ENCODE peak calls at places on chromosomes 4 and X, in nine cellular contexts. I is activated CD8-positive, alpha-beta memory T cell treated with anti-CD3 and anti-CD28 coated beads for 24 hours; A is left cardiac atrium; G is AG08395; C is HT-29; H is head of caudate nucleus; P is BJ; J is OCI-LY7; R is ureter. W is an unnamed sample.

GRCh38 chrX:2628751-2629315 is 62.3 kb upstream of the CD99 start:
- DNase-seq in I (no peak), A (no peak), G (no peak), C (peak), H (no peak), P (no peak), J (peak), R (no peak), W (no peak)

GRCh38 chrX:39688576-39689373 is 409.0 kb downstream of the BCOR start:
- DNase-seq in I (peak), A (peak), G (peak), C (peak), H (peak), P (no peak), J (no peak), R (no peak), W (peak)

GRCh38 chr4:122914292-122914904 is 8.0 kb downstream of the NUDT6 start:
- DNase-seq in I (no peak), A (no peak), G (no peak), C (peak), H (no peak), P (no peak), J (peak), R (no peak), W (peak)

GRCh38 chrX:37425370-37425769 is 76.2 kb downstream of the PRRG1 start:
- DNase-seq in I (no peak), A (no peak), G (no peak), C (no peak), H (no peak), P (no peak), J (no peak), R (no peak), W (no peak)

GRCh38 chr4:106628616-106629606 is 260.3 kb upstream of the GIMD1 start:
- DNase-seq in I (no peak), A (no peak), G (no peak), C (no peak), H (no peak), P (no peak), J (no peak), R (no peak), W (no peak)

GRCh38 chrX:155235891-155236290 is 19.6 kb downstream of the VBP1 start:
- DNase-seq in I (no peak), A (no peak), G (no peak), C (no peak), H (no peak), P (no peak), J (no peak), R (no peak), W (no peak)

GRCh38 chr4:99855677-99856076 is 38.5 kb downstream of the LAMTOR3 start:
- DNase-seq in I (no peak), A (no peak), G (no peak), C (no peak), H (no peak), P (no peak), J (peak), R (no peak), W (peak)

GRCh38 chrX:108439434-108439883 is at the start of gene COL4A5:
- DNase-seq in I (no peak), A (peak), G (peak), C (no peak), H (no peak), P (no peak), J (no peak), R (peak), W (no peak)

GRCh38 chr4:38371391-38371851 is 292.6 kb upstream of the KLF3 start:
- DNase-seq in I (no peak), A (peak), G (peak), C (no peak), H (no peak), P (peak), J (no peak), R (no peak), W (no peak)

GRCh38 chr4:138542191-138542771 is 300.1 kb upstream of the SLC7A11 start:
- DNase-seq in I (no peak), A (no peak), G (no peak), C (no peak), H (no peak), P (no peak), J (no peak), R (no peak), W (no peak)

GRCh38 chr4:184217569-184218131 is at the start of gene ENPP6:
- DNase-seq in I (no peak), A (no peak), G (no peak), C (no peak), H (no peak), P (no peak), J (no peak), R (no peak), W (no peak)

GRCh38 chr4:10738826-10739489 is 54.4 kb upstream of the CLNK start:
- DNase-seq in I (no peak), A (no peak), G (no peak), C (no peak), H (no peak), P (no peak), J (no peak), R (no peak), W (no peak)

GRCh38 chr4:110631582-110632505 is 9.0 kb upstream of the PITX2 start:
- DNase-seq in I (no peak), A (peak), G (peak), C (peak), H (peak), P (peak), J (peak), R (no peak), W (peak)

GRCh38 chr4:19051751-19052296 is 1030.3 kb upstream of the LCORL start:
- DNase-seq in I (no peak), A (no peak), G (no peak), C (no peak), H (no peak), P (no peak), J (no peak), R (peak), W (no peak)

GRCh38 chr4:114038762-114039392 is 59.4 kb upstream of the ARSJ start:
- DNase-seq in I (no peak), A (no peak), G (no peak), C (no peak), H (no peak), P (no peak), J (no peak), R (no peak), W (no peak)

GRCh38 chr4:5086535-5086934 is 35.3 kb downstream of the STK32B start:
- DNase-seq in I (no peak), A (no peak), G (no peak), C (no peak), H (no peak), P (no peak), J (no peak), R (no peak), W (no peak)

GRCh38 chrX:107715331-107716044 is 60.1 kb downstream of the TSC22D3 start:
- DNase-seq in I (no peak), A (no peak), G (no peak), C (no peak), H (no peak), P (no peak), J (peak), R (no peak), W (no peak)

GRCh38 chr4:67152976-67153375 is 392.3 kb downstream of the CENPC start:
- DNase-seq in I (no peak), A (no peak), G (no peak), C (no peak), H (no peak), P (no peak), J (no peak), R (no peak), W (no peak)

GRCh38 chrX:134813697-134814096 is 155.4 kb upstream of the PLAC1 start:
- DNase-seq in I (no peak), A (no peak), G (no peak), C (no peak), H (no peak), P (no peak), J (no peak), R (no peak), W (no peak)

GRCh38 chr4:173370130-173370476 is 651 bp upstream of the SAP30 start:
- DNase-seq in I (peak), A (peak), G (no peak), C (no peak), H (peak), P (no peak), J (peak), R (peak), W (peak)

GRCh38 chr4:11367371-11367770 is 61.3 kb downstream of the HS3ST1 start:
- DNase-seq in I (no peak), A (peak), G (no peak), C (no peak), H (peak), P (no peak), J (no peak), R (no peak), W (no peak)

GRCh38 chrX:95666056-95666455 is 1018.6 kb upstream of the DIAPH2 start:
- DNase-seq in I (no peak), A (no peak), G (no peak), C (no peak), H (no peak), P (no peak), J (no peak), R (no peak), W (no peak)

GRCh38 chr4:164888096-164888495 is 11.1 kb downstream of the APELA start:
- DNase-seq in I (no peak), A (no peak), G (no peak), C (no peak), H (no peak), P (no peak), J (no peak), R (no peak), W (no peak)

GRCh38 chr4:21697583-21697982 is 251.0 kb downstream of the KCNIP4 start:
- DNase-seq in I (no peak), A (no peak), G (no peak), C (no peak), H (no peak), P (no peak), J (no peak), R (no peak), W (no peak)

GRCh38 chrX:107678957-107679740 is 50.8 kb downstream of the PRPS1 start:
- DNase-seq in I (peak), A (peak), G (peak), C (peak), H (no peak), P (no peak), J (peak), R (peak), W (no peak)

GRCh38 chr4:8761824-8762205 is 109.8 kb downstream of the HMX1 start:
- DNase-seq in I (no peak), A (peak), G (no peak), C (no peak), H (no peak), P (no peak), J (no peak), R (no peak), W (no peak)

GRCh38 chr4:80685219-80685618 is 345.3 kb upstream of the BMP3 start:
- DNase-seq in I (no peak), A (no peak), G (no peak), C (no peak), H (no peak), P (no peak), J (peak), R (no peak), W (no peak)

GRCh38 chrX:105645667-105646354 is 176.5 kb upstream of the NRK start:
- DNase-seq in I (no peak), A (no peak), G (no peak), C (no peak), H (no peak), P (no peak), J (no peak), R (no peak), W (no peak)

GRCh38 chr4:168711197-168712120 is 214.6 kb downstream of the PALLD start:
- DNase-seq in I (no peak), A (peak), G (peak), C (no peak), H (no peak), P (no peak), J (no peak), R (no peak), W (no peak)

GRCh38 chrX:111395132-111395531 is 16.9 kb downstream of the DCX start:
- DNase-seq in I (no peak), A (no peak), G (no peak), C (no peak), H (no peak), P (no peak), J (no peak), R (no peak), W (no peak)

GRCh38 chrX:154046262-154046771 is 26.6 kb upstream of the IRAK1 start:
- DNase-seq in I (no peak), A (peak), G (peak), C (peak), H (no peak), P (peak), J (no peak), R (no peak), W (no peak)

GRCh38 chr4:129708776-129709175 is 612.8 kb downstream of the C4orf33 start:
- DNase-seq in I (no peak), A (no peak), G (no peak), C (no peak), H (no peak), P (no peak), J (no peak), R (no peak), W (no peak)

GRCh38 chr4:56424697-56425514 is 10.5 kb downstream of the PPAT start:
- DNase-seq in I (no peak), A (no peak), G (peak), C (peak), H (no peak), P (no peak), J (peak), R (no peak), W (peak)

GRCh38 chr4:126603851-126604250 is 1028.9 kb upstream of the INTU start:
- DNase-seq in I (no peak), A (no peak), G (no peak), C (no peak), H (no peak), P (no peak), J (no peak), R (no peak), W (no peak)

GRCh38 chrX:100924370-100924769 is 4.3 kb downstream of the XKRX start:
- DNase-seq in I (no peak), A (no peak), G (no peak), C (no peak), H (no peak), P (no peak), J (no peak), R (no peak), W (no peak)

GRCh38 chr4:119480331-119480730 is 148.3 kb downstream of the PDE5A start:
- DNase-seq in I (no peak), A (no peak), G (no peak), C (no peak), H (no peak), P (no peak), J (no peak), R (no peak), W (no peak)

GRCh38 chr4:109432676-109433075 is 939 bp upstream of the SEC24B start:
- DNase-seq in I (no peak), A (no peak), G (peak), C (no peak), H (no peak), P (no peak), J (peak), R (no peak), W (no peak)

W was measured in GM10248.